ENCODE peak calls at places on chromosomes 1 and 21, in seven cellular contexts. J is memory B cell, W is B cell, B is amniotic stem cell, E is nephron progenitor cell, Z is fibroblast of pulmonary artery, R is K562. L is an unnamed sample.

GRCh38 chr1:228104526-228105251 is 1.6 kb upstream of the C1orf35 start:
- DNase-seq in J (no peak), W (no peak), B (no peak), E (no peak), Z (no peak), R (no peak), L (no peak)

GRCh38 chr1:16112558-16113555 is 39.4 kb upstream of the FAM131C start:
- DNase-seq in J (no peak), W (no peak), B (no peak), E (peak; percentile 74), Z (no peak), R (no peak), L (no peak)

GRCh38 chr1:95635820-95636219 is 401.8 kb downstream of the RWDD3 start:
- DNase-seq in J (no peak), W (no peak), B (no peak), E (no peak), Z (no peak), R (no peak), L (no peak)

GRCh38 chr1:159652506-159652905 is 61.9 kb downstream of the CRP start:
- DNase-seq in J (no peak), W (no peak), B (no peak), E (no peak), Z (peak; percentile 27), R (no peak), L (no peak)

GRCh38 chr1:53372501-53372951 is 44.7 kb upstream of the LRP8 start:
- DNase-seq in J (no peak), W (no peak), B (no peak), E (no peak), Z (no peak), R (no peak), L (no peak)

GRCh38 chr1:206911064-206911663 is 10.6 kb downstream of the FCMR start:
- DNase-seq in J (peak; percentile 59), W (peak; percentile 67), B (peak; percentile 48), E (peak; percentile 43), Z (peak; percentile 85), R (peak; percentile 76), L (peak; percentile 77)

GRCh38 chr1:236948381-236948780 is 55.9 kb downstream of the MT1HL1 start:
- DNase-seq in J (no peak), W (no peak), B (no peak), E (no peak), Z (no peak), R (no peak), L (no peak)

GRCh38 chr21:25126564-25126963 is 480.7 kb downstream of the MRPL39 start:
- DNase-seq in J (no peak), W (no peak), B (no peak), E (no peak), Z (no peak), R (no peak), L (no peak)

GRCh38 chr1:160625725-160626498 is 20.9 kb downstream of the SLAMF1 start:
- DNase-seq in J (no peak), W (no peak), B (no peak), E (no peak), Z (peak; percentile 10), R (peak; percentile 37), L (no peak)

GRCh38 chr1:155379180-155379876 is 58.6 kb downstream of the RUSC1 start:
- DNase-seq in J (no peak), W (peak; percentile 6), B (peak; percentile 36), E (no peak), Z (peak; percentile 92), R (no peak), L (peak; percentile 76)

GRCh38 chr1:109790735-109791494 is 27.2 kb upstream of the EPS8L3 start:
- DNase-seq in J (no peak), W (peak; percentile 40), B (no peak), E (no peak), Z (peak; percentile 84), R (peak; percentile 80), L (peak; percentile 95)

GRCh38 chr1:39462074-39462473 is 29.4 kb upstream of the BMP8A start:
- DNase-seq in J (no peak), W (no peak), B (no peak), E (no peak), Z (no peak), R (no peak), L (no peak)

GRCh38 chr1:246690100-246690499 is 34.1 kb upstream of the SCCPDH start:
- DNase-seq in J (no peak), W (no peak), B (no peak), E (no peak), Z (no peak), R (no peak), L (no peak)

GRCh38 chr1:111593403-111594127 is 26.0 kb upstream of the RAP1A start:
- DNase-seq in J (no peak), W (no peak), B (no peak), E (no peak), Z (no peak), R (no peak), L (peak; percentile 10)

GRCh38 chr1:160827418-160827817 is 31.4 kb downstream of the LY9 start:
- DNase-seq in J (no peak), W (no peak), B (no peak), E (no peak), Z (peak; percentile 42), R (no peak), L (no peak)

GRCh38 chr1:91091812-91092211 is 70.0 kb upstream of the ZNF644 start:
- DNase-seq in J (no peak), W (no peak), B (no peak), E (no peak), Z (peak; percentile 7), R (no peak), L (peak; percentile 69)

GRCh38 chr1:169584483-169585144 is 1.7 kb downstream of the F5 start:
- DNase-seq in J (no peak), W (no peak), B (no peak), E (no peak), Z (no peak), R (no peak), L (no peak)

GRCh38 chr1:6519935-6520621 is 28.6 kb upstream of the PLEKHG5 start:
- DNase-seq in J (no peak), W (no peak), B (peak; percentile 70), E (peak; percentile 63), Z (peak; percentile 61), R (peak; percentile 56), L (no peak)

GRCh38 chr1:58249371-58249728 is 297.2 kb downstream of the OMA1 start:
- DNase-seq in J (no peak), W (no peak), B (no peak), E (no peak), Z (no peak), R (no peak), L (no peak)

GRCh38 chr1:4137621-4138390 is 237.7 kb upstream of the C1orf174 start:
- DNase-seq in J (no peak), W (no peak), B (no peak), E (peak; percentile 25), Z (no peak), R (no peak), L (no peak)

GRCh38 chr1:8096105-8097011 is 70.2 kb upstream of the ERRFI1 start:
- DNase-seq in J (no peak), W (no peak), B (no peak), E (no peak), Z (peak; percentile 81), R (no peak), L (peak; percentile 80)

GRCh38 chr1:160935527-160936258 is 18.9 kb downstream of the ITLN2 start:
- DNase-seq in J (no peak), W (peak; percentile 18), B (no peak), E (no peak), Z (no peak), R (no peak), L (no peak)

GRCh38 chr1:83763281-83764095 is 235.4 kb downstream of the TTLL7 start:
- DNase-seq in J (no peak), W (no peak), B (no peak), E (no peak), Z (no peak), R (no peak), L (no peak)

GRCh38 chr1:178938959-178939317 is 68.1 kb upstream of the ANGPTL1 start:
- DNase-seq in J (no peak), W (no peak), B (no peak), E (peak; percentile 35), Z (peak; percentile 81), R (no peak), L (no peak)

GRCh38 chr1:32903991-32904776 is 3.0 kb upstream of the TMEM54 start:
- DNase-seq in J (no peak), W (no peak), B (no peak), E (no peak), Z (no peak), R (no peak), L (no peak)

GRCh38 chr1:172286629-172287076 is 133.8 kb upstream of the C1orf105 start:
- DNase-seq in J (no peak), W (no peak), B (no peak), E (no peak), Z (peak; percentile 83), R (no peak), L (no peak)

GRCh38 chr1:180254854-180255253 is 24.8 kb downstream of the LHX4 start:
- DNase-seq in J (no peak), W (no peak), B (no peak), E (peak; percentile 52), Z (no peak), R (no peak), L (no peak)

GRCh38 chr21:30391615-30392014 is 4.2 kb upstream of the KRTAP13-1 start:
- DNase-seq in J (no peak), W (no peak), B (no peak), E (no peak), Z (no peak), R (no peak), L (no peak)

GRCh38 chr1:164726235-164726634 is 167.3 kb downstream of the PBX1 start:
- DNase-seq in J (no peak), W (no peak), B (no peak), E (no peak), Z (peak; percentile 85), R (no peak), L (no peak)

GRCh38 chr1:6245869-6246496 is 2.0 kb downstream of the HES3 start:
- DNase-seq in J (no peak), W (peak; percentile 44), B (no peak), E (peak; percentile 72), Z (no peak), R (peak; percentile 69), L (peak; percentile 31)

L was measured in dermis blood vessel endothelial cell.